ENCODE peak calls at places on chromosome 11, in nine cellular contexts. Z is B cell, T is K562, R is mesothelial cell of epicardium, N is heart right ventricle, U is psoas muscle, F is fibroblast of lung, H is MCF 10A, J is AG10803. G is an unnamed sample.

GRCh38 chr11:120181446-120181992 is 29.3 kb upstream of the OAF start:
- DNase-seq in T (no peak), U (peak; percentile 22), H (no peak), N (no peak), R (no peak), Z (no peak), J (no peak), F (no peak), G (no peak)

GRCh38 chr11:16925495-16926065 is 88.6 kb downstream of the PLEKHA7 start:
- DNase-seq in Z (peak; percentile 39), T (no peak), H (peak; percentile 50), J (peak; percentile 9), U (peak; percentile 64), N (peak; percentile 37), F (peak; percentile 49), R (peak; percentile 33), G (peak; percentile 52)

GRCh38 chr11:28298209-28298608 is 190.0 kb downstream of the METTL15 start:
- DNase-seq in T (no peak), R (no peak), Z (no peak), H (no peak), J (no peak), U (no peak), N (no peak), F (no peak), G (no peak)

GRCh38 chr11:106242723-106243405 is 165.4 kb downstream of the AASDHPPT start:
- DNase-seq in U (no peak), H (no peak), T (no peak), J (no peak), Z (no peak), R (no peak), F (peak; percentile 65), N (no peak), G (no peak)

GRCh38 chr11:37141707-37142106 is 543.7 kb upstream of the RAG2 start:
- DNase-seq in N (no peak), R (no peak), U (no peak), H (peak; percentile 3), F (no peak), J (no peak), Z (no peak), T (no peak), G (no peak)

GRCh38 chr11:25734592-25735211 is 597.2 kb upstream of the ANO3 start:
- DNase-seq in N (no peak), J (no peak), U (no peak), Z (no peak), H (peak; percentile 39), F (peak; percentile 22), R (no peak), T (no peak), G (peak; percentile 30)

GRCh38 chr11:121244861-121245260 is 47.7 kb upstream of the SC5D start:
- DNase-seq in R (no peak), H (no peak), U (no peak), J (no peak), N (no peak), F (no peak), Z (no peak), T (no peak), G (no peak)

GRCh38 chr11:63802637-63803414 is 10.4 kb upstream of the SPINDOC start:
- DNase-seq in R (no peak), N (no peak), T (peak; percentile 66), U (no peak), H (peak; percentile 90), Z (no peak), F (peak; percentile 30), J (peak; percentile 73), G (no peak)

GRCh38 chr11:103877221-103877620 is 159.2 kb upstream of the DDI1 start:
- DNase-seq in J (peak; percentile 26), N (no peak), U (no peak), T (no peak), H (peak; percentile 7), R (no peak), F (peak; percentile 14), Z (no peak), G (no peak)

GRCh38 chr11:12276356-12276755 is 101.0 kb upstream of the PARVA start:
- DNase-seq in N (no peak), J (no peak), H (no peak), R (no peak), F (no peak), U (no peak), Z (no peak), T (no peak), G (no peak)

GRCh38 chr11:58927393-58928081 is 11.8 kb upstream of the GLYATL1 start:
- DNase-seq in H (no peak), F (peak; percentile 62), Z (no peak), U (no peak), N (peak; percentile 6), T (no peak), J (no peak), R (no peak), G (peak; percentile 79)

GRCh38 chr11:126989942-126990715 is 10.4 kb downstream of the KIRREL3 start:
- DNase-seq in T (peak; percentile 75), U (peak; percentile 74), F (peak; percentile 75), H (peak; percentile 49), Z (peak; percentile 50), R (peak; percentile 64), N (peak; percentile 65), J (peak; percentile 79), G (peak; percentile 84)

GRCh38 chr11:122076721-122077120 is 39.3 kb downstream of the BLID start:
- DNase-seq in N (no peak), H (no peak), Z (no peak), F (no peak), T (no peak), J (no peak), U (no peak), R (no peak), G (no peak)

GRCh38 chr11:58179648-58180047 is 9.2 kb upstream of the OR9Q2 start:
- DNase-seq in U (no peak), R (no peak), Z (no peak), J (no peak), T (no peak), H (no peak), F (no peak), N (peak; percentile 15), G (no peak)

GRCh38 chr11:64722141-64723050 is 601 bp downstream of the NRXN2 start:
- DNase-seq in Z (no peak), T (no peak), N (no peak), R (no peak), U (no peak), F (no peak), H (no peak), J (no peak), G (no peak)

GRCh38 chr11:61747389-61748285 is 4.8 kb upstream of the MYRF start:
- DNase-seq in H (peak; percentile 69), T (peak; percentile 86), F (peak; percentile 58), J (peak; percentile 52), Z (peak; percentile 79), R (peak; percentile 62), N (peak; percentile 79), U (peak; percentile 89), G (peak; percentile 89)

GRCh38 chr11:94922675-94923347 is 50.5 kb downstream of the CWC15 start:
- DNase-seq in J (no peak), R (no peak), N (no peak), H (no peak), T (no peak), U (no peak), Z (peak; percentile 14), F (no peak), G (no peak)

GRCh38 chr11:85810871-85811611 is at the start of gene SYTL2:
- DNase-seq in T (peak; percentile 82), N (peak; percentile 80), F (peak; percentile 61), J (peak; percentile 51), Z (peak; percentile 78), U (peak; percentile 85), H (peak; percentile 67), R (peak; percentile 35), G (peak; percentile 64)
- TF ChIP-seq CTCF in T (peak; percentile 11), N (no peak), F (no peak), J (no peak), Z (no peak), U (peak; percentile 8), H (no peak), R (no peak), G (no peak)

GRCh38 chr11:68535098-68535497 is 74.5 kb downstream of the PPP6R3 start:
- DNase-seq in U (no peak), N (no peak), R (no peak), J (no peak), Z (no peak), F (no peak), T (no peak), H (no peak), G (no peak)
- TF ChIP-seq CTCF in U (no peak), N (no peak), R (no peak), J (no peak), Z (no peak), F (no peak), T (no peak), H (no peak), G (no peak)

GRCh38 chr11:32090774-32091370 is at the start of gene RCN1:
- DNase-seq in J (peak; percentile 88), F (peak; percentile 88), T (peak; percentile 58), Z (peak; percentile 69), H (peak; percentile 60), R (peak; percentile 74), U (peak; percentile 79), N (peak; percentile 74), G (peak; percentile 88)
- TF ChIP-seq CTCF in J (no peak), F (no peak), T (no peak), Z (no peak), H (no peak), R (no peak), U (no peak), N (no peak), G (no peak)

GRCh38 chr11:44002191-44003093 is 45.3 kb upstream of the ACCSL start:
- DNase-seq in N (no peak), Z (no peak), H (no peak), R (no peak), U (no peak), F (no peak), T (no peak), J (no peak), G (no peak)

GRCh38 chr11:43997022-43997665 is 50.6 kb upstream of the ACCSL start:
- DNase-seq in H (no peak), R (no peak), F (no peak), Z (no peak), T (no peak), J (no peak), N (no peak), U (no peak), G (no peak)

GRCh38 chr11:43998308-43998707 is 49.5 kb upstream of the ACCSL start:
- DNase-seq in N (no peak), R (no peak), H (no peak), U (no peak), Z (no peak), T (no peak), J (no peak), F (no peak), G (no peak)

GRCh38 chr11:44003736-44004451 is 43.9 kb upstream of the ACCSL start:
- DNase-seq in H (no peak), T (no peak), N (no peak), U (no peak), F (no peak), R (no peak), J (no peak), Z (no peak), G (no peak)

DNA sequence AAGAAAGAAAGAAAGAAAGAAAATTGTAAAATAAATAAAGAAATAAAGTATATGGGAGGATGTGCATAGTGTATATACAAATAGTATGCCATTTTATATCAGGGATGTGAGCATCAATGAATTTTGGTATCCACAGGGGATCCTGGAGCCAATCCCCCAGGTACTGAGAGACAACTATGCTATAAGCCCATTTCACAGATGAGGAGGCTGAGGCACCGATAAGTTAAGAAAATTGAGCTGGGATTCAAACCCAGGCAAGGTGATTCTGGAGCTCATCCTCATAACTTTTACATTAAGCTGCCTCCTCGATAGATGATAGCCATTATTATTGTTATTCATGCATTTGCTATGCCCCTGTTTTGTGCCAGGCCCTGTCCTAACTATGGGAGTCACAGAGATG is 47.0 kb upstream of the ACCSL start:
- DNase-seq in T (no peak), F (no peak), N (no peak), R (no peak), Z (no peak), U (no peak), H (no peak), J (no peak), G (no peak)
- TF ChIP-seq CTCF in T (no peak), F (no peak), N (no peak), R (no peak), Z (no peak), U (no peak), H (no peak), J (no peak), G (no peak)